ENCODE peak calls at places on chromosomes 13 and 19, in ten cellular contexts. One of them, this sample, is unnamed.

GRCh38 chr13:29499766-29500165 is 95.7 kb downstream of the SLC7A1 start:
- DNase-seq in nucleus accumbens: no peak
- DNase-seq in activated CD4-positive, CD25-positive, alpha-beta regulatory T cell treated with anti-CD3 and anti-CD28 coated beads, Interleukin-2, amount 50 U/mL, for 16 hours: no peak
- DNase-seq in activated naive CD8-positive, alpha-beta T cell treated with anti-CD3 and anti-CD28 coated beads, Interleukin-2, amount 50 U/mL, for 24 hours: no peak
- DNase-seq in adipocyte: no peak
- DNase-seq in GM23338: no peak
- DNase-seq in stimulated activated effector memory CD8-positive, alpha-beta T cell treated with anti-CD3 and anti-CD28 coated beads, Interleukin-12 subunit alpha, Interleukin-12 subunit beta, amount 100 ng/mL, for 72 hours: no peak
- DNase-seq in GM13977: no peak
- DNase-seq in stimulated activated CD4-positive, alpha-beta T cell treated with anti-CD3 and anti-CD28 coated beads, Interleukin-15, amount 100 ng/mL, for 24 hours: no peak
- DNase-seq in ureter: no peak
- DNase-seq in this sample: no peak

GRCh38 chr13:113929628-113930615 is 44.0 kb downstream of the C13orf46 start:
- DNase-seq in nucleus accumbens: no peak
- DNase-seq in activated CD4-positive, CD25-positive, alpha-beta regulatory T cell treated with anti-CD3 and anti-CD28 coated beads, Interleukin-2, amount 50 U/mL, for 16 hours: no peak
- DNase-seq in activated naive CD8-positive, alpha-beta T cell treated with anti-CD3 and anti-CD28 coated beads, Interleukin-2, amount 50 U/mL, for 24 hours: no peak
- DNase-seq in adipocyte: no peak
- DNase-seq in GM23338: peak
- DNase-seq in stimulated activated effector memory CD8-positive, alpha-beta T cell treated with anti-CD3 and anti-CD28 coated beads, Interleukin-12 subunit alpha, Interleukin-12 subunit beta, amount 100 ng/mL, for 72 hours: no peak
- DNase-seq in GM13977: no peak
- DNase-seq in stimulated activated CD4-positive, alpha-beta T cell treated with anti-CD3 and anti-CD28 coated beads, Interleukin-15, amount 100 ng/mL, for 24 hours: no peak
- DNase-seq in ureter: peak
- DNase-seq in this sample: no peak

GRCh38 chr13:75347457-75347856 is 134.5 kb downstream of the TBC1D4 start:
- DNase-seq in nucleus accumbens: no peak
- DNase-seq in activated CD4-positive, CD25-positive, alpha-beta regulatory T cell treated with anti-CD3 and anti-CD28 coated beads, Interleukin-2, amount 50 U/mL, for 16 hours: no peak
- DNase-seq in activated naive CD8-positive, alpha-beta T cell treated with anti-CD3 and anti-CD28 coated beads, Interleukin-2, amount 50 U/mL, for 24 hours: no peak
- DNase-seq in adipocyte: no peak
- DNase-seq in GM23338: no peak
- DNase-seq in stimulated activated effector memory CD8-positive, alpha-beta T cell treated with anti-CD3 and anti-CD28 coated beads, Interleukin-12 subunit alpha, Interleukin-12 subunit beta, amount 100 ng/mL, for 72 hours: no peak
- DNase-seq in GM13977: no peak
- DNase-seq in stimulated activated CD4-positive, alpha-beta T cell treated with anti-CD3 and anti-CD28 coated beads, Interleukin-15, amount 100 ng/mL, for 24 hours: no peak
- DNase-seq in ureter: no peak
- DNase-seq in this sample: no peak

GRCh38 chr13:83286737-83287136 is 595.5 kb downstream of the SLITRK1 start:
- DNase-seq in nucleus accumbens: no peak
- DNase-seq in activated CD4-positive, CD25-positive, alpha-beta regulatory T cell treated with anti-CD3 and anti-CD28 coated beads, Interleukin-2, amount 50 U/mL, for 16 hours: no peak
- DNase-seq in activated naive CD8-positive, alpha-beta T cell treated with anti-CD3 and anti-CD28 coated beads, Interleukin-2, amount 50 U/mL, for 24 hours: no peak
- DNase-seq in adipocyte: no peak
- DNase-seq in GM23338: no peak
- DNase-seq in stimulated activated effector memory CD8-positive, alpha-beta T cell treated with anti-CD3 and anti-CD28 coated beads, Interleukin-12 subunit alpha, Interleukin-12 subunit beta, amount 100 ng/mL, for 72 hours: no peak
- DNase-seq in GM13977: no peak
- DNase-seq in stimulated activated CD4-positive, alpha-beta T cell treated with anti-CD3 and anti-CD28 coated beads, Interleukin-15, amount 100 ng/mL, for 24 hours: no peak
- DNase-seq in ureter: no peak
- DNase-seq in this sample: no peak

GRCh38 chr19:12244370-12244769 is 50.3 kb downstream of the ZNF44 start:
- DNase-seq in nucleus accumbens: no peak
- DNase-seq in activated CD4-positive, CD25-positive, alpha-beta regulatory T cell treated with anti-CD3 and anti-CD28 coated beads, Interleukin-2, amount 50 U/mL, for 16 hours: no peak
- DNase-seq in activated naive CD8-positive, alpha-beta T cell treated with anti-CD3 and anti-CD28 coated beads, Interleukin-2, amount 50 U/mL, for 24 hours: no peak
- DNase-seq in adipocyte: no peak
- DNase-seq in GM23338: peak
- DNase-seq in stimulated activated effector memory CD8-positive, alpha-beta T cell treated with anti-CD3 and anti-CD28 coated beads, Interleukin-12 subunit alpha, Interleukin-12 subunit beta, amount 100 ng/mL, for 72 hours: no peak
- DNase-seq in GM13977: no peak
- DNase-seq in stimulated activated CD4-positive, alpha-beta T cell treated with anti-CD3 and anti-CD28 coated beads, Interleukin-15, amount 100 ng/mL, for 24 hours: no peak
- DNase-seq in ureter: no peak
- DNase-seq in this sample: no peak

GRCh38 chr13:70249332-70250064 is 141.2 kb upstream of the KLHL1 start:
- DNase-seq in nucleus accumbens: no peak
- DNase-seq in activated CD4-positive, CD25-positive, alpha-beta regulatory T cell treated with anti-CD3 and anti-CD28 coated beads, Interleukin-2, amount 50 U/mL, for 16 hours: no peak
- DNase-seq in activated naive CD8-positive, alpha-beta T cell treated with anti-CD3 and anti-CD28 coated beads, Interleukin-2, amount 50 U/mL, for 24 hours: no peak
- DNase-seq in adipocyte: no peak
- DNase-seq in GM23338: peak
- DNase-seq in stimulated activated effector memory CD8-positive, alpha-beta T cell treated with anti-CD3 and anti-CD28 coated beads, Interleukin-12 subunit alpha, Interleukin-12 subunit beta, amount 100 ng/mL, for 72 hours: no peak
- DNase-seq in GM13977: no peak
- DNase-seq in stimulated activated CD4-positive, alpha-beta T cell treated with anti-CD3 and anti-CD28 coated beads, Interleukin-15, amount 100 ng/mL, for 24 hours: no peak
- DNase-seq in ureter: no peak
- DNase-seq in this sample: no peak

GRCh38 chr13:98103531-98103930 is 39.4 kb upstream of the FARP1 start:
- DNase-seq in nucleus accumbens: no peak
- DNase-seq in activated CD4-positive, CD25-positive, alpha-beta regulatory T cell treated with anti-CD3 and anti-CD28 coated beads, Interleukin-2, amount 50 U/mL, for 16 hours: no peak
- DNase-seq in activated naive CD8-positive, alpha-beta T cell treated with anti-CD3 and anti-CD28 coated beads, Interleukin-2, amount 50 U/mL, for 24 hours: no peak
- DNase-seq in adipocyte: no peak
- DNase-seq in GM23338: no peak
- DNase-seq in stimulated activated effector memory CD8-positive, alpha-beta T cell treated with anti-CD3 and anti-CD28 coated beads, Interleukin-12 subunit alpha, Interleukin-12 subunit beta, amount 100 ng/mL, for 72 hours: no peak
- DNase-seq in GM13977: no peak
- DNase-seq in stimulated activated CD4-positive, alpha-beta T cell treated with anti-CD3 and anti-CD28 coated beads, Interleukin-15, amount 100 ng/mL, for 24 hours: no peak
- DNase-seq in ureter: no peak
- DNase-seq in this sample: no peak

GRCh38 chr13:30863796-30864195 is 42.3 kb upstream of the MEDAG start:
- DNase-seq in nucleus accumbens: no peak
- DNase-seq in activated CD4-positive, CD25-positive, alpha-beta regulatory T cell treated with anti-CD3 and anti-CD28 coated beads, Interleukin-2, amount 50 U/mL, for 16 hours: no peak
- DNase-seq in activated naive CD8-positive, alpha-beta T cell treated with anti-CD3 and anti-CD28 coated beads, Interleukin-2, amount 50 U/mL, for 24 hours: no peak
- DNase-seq in adipocyte: no peak
- DNase-seq in GM23338: peak
- DNase-seq in stimulated activated effector memory CD8-positive, alpha-beta T cell treated with anti-CD3 and anti-CD28 coated beads, Interleukin-12 subunit alpha, Interleukin-12 subunit beta, amount 100 ng/mL, for 72 hours: no peak
- DNase-seq in GM13977: no peak
- DNase-seq in stimulated activated CD4-positive, alpha-beta T cell treated with anti-CD3 and anti-CD28 coated beads, Interleukin-15, amount 100 ng/mL, for 24 hours: no peak
- DNase-seq in ureter: no peak
- DNase-seq in this sample: no peak

GRCh38 chr13:73212482-73212881 is 153.7 kb downstream of the KLF5 start:
- DNase-seq in nucleus accumbens: no peak
- DNase-seq in activated CD4-positive, CD25-positive, alpha-beta regulatory T cell treated with anti-CD3 and anti-CD28 coated beads, Interleukin-2, amount 50 U/mL, for 16 hours: no peak
- DNase-seq in activated naive CD8-positive, alpha-beta T cell treated with anti-CD3 and anti-CD28 coated beads, Interleukin-2, amount 50 U/mL, for 24 hours: no peak
- DNase-seq in adipocyte: no peak
- DNase-seq in GM23338: no peak
- DNase-seq in stimulated activated effector memory CD8-positive, alpha-beta T cell treated with anti-CD3 and anti-CD28 coated beads, Interleukin-12 subunit alpha, Interleukin-12 subunit beta, amount 100 ng/mL, for 72 hours: no peak
- DNase-seq in GM13977: no peak
- DNase-seq in stimulated activated CD4-positive, alpha-beta T cell treated with anti-CD3 and anti-CD28 coated beads, Interleukin-15, amount 100 ng/mL, for 24 hours: no peak
- DNase-seq in ureter: no peak
- DNase-seq in this sample: no peak

GRCh38 chr13:110183925-110184324 is 123.0 kb downstream of the COL4A1 start:
- DNase-seq in nucleus accumbens: no peak
- DNase-seq in activated CD4-positive, CD25-positive, alpha-beta regulatory T cell treated with anti-CD3 and anti-CD28 coated beads, Interleukin-2, amount 50 U/mL, for 16 hours: no peak
- DNase-seq in activated naive CD8-positive, alpha-beta T cell treated with anti-CD3 and anti-CD28 coated beads, Interleukin-2, amount 50 U/mL, for 24 hours: no peak
- DNase-seq in adipocyte: no peak
- DNase-seq in GM23338: no peak
- DNase-seq in stimulated activated effector memory CD8-positive, alpha-beta T cell treated with anti-CD3 and anti-CD28 coated beads, Interleukin-12 subunit alpha, Interleukin-12 subunit beta, amount 100 ng/mL, for 72 hours: no peak
- DNase-seq in GM13977: no peak
- DNase-seq in stimulated activated CD4-positive, alpha-beta T cell treated with anti-CD3 and anti-CD28 coated beads, Interleukin-15, amount 100 ng/mL, for 24 hours: no peak
- DNase-seq in ureter: no peak
- DNase-seq in this sample: no peak

GRCh38 chr13:21240586-21240985 is 64.1 kb downstream of the MRPL57 start:
- DNase-seq in nucleus accumbens: no peak
- DNase-seq in activated CD4-positive, CD25-positive, alpha-beta regulatory T cell treated with anti-CD3 and anti-CD28 coated beads, Interleukin-2, amount 50 U/mL, for 16 hours: no peak
- DNase-seq in activated naive CD8-positive, alpha-beta T cell treated with anti-CD3 and anti-CD28 coated beads, Interleukin-2, amount 50 U/mL, for 24 hours: no peak
- DNase-seq in adipocyte: peak
- DNase-seq in GM23338: no peak
- DNase-seq in stimulated activated effector memory CD8-positive, alpha-beta T cell treated with anti-CD3 and anti-CD28 coated beads, Interleukin-12 subunit alpha, Interleukin-12 subunit beta, amount 100 ng/mL, for 72 hours: no peak
- DNase-seq in GM13977: no peak
- DNase-seq in stimulated activated CD4-positive, alpha-beta T cell treated with anti-CD3 and anti-CD28 coated beads, Interleukin-15, amount 100 ng/mL, for 24 hours: no peak
- DNase-seq in ureter: no peak
- DNase-seq in this sample: no peak

GRCh38 chr13:33578786-33579185 is 239.2 kb upstream of the RFC3 start:
- DNase-seq in nucleus accumbens: no peak
- DNase-seq in activated CD4-positive, CD25-positive, alpha-beta regulatory T cell treated with anti-CD3 and anti-CD28 coated beads, Interleukin-2, amount 50 U/mL, for 16 hours: no peak
- DNase-seq in activated naive CD8-positive, alpha-beta T cell treated with anti-CD3 and anti-CD28 coated beads, Interleukin-2, amount 50 U/mL, for 24 hours: no peak
- DNase-seq in adipocyte: no peak
- DNase-seq in GM23338: no peak
- DNase-seq in stimulated activated effector memory CD8-positive, alpha-beta T cell treated with anti-CD3 and anti-CD28 coated beads, Interleukin-12 subunit alpha, Interleukin-12 subunit beta, amount 100 ng/mL, for 72 hours: no peak
- DNase-seq in GM13977: no peak
- DNase-seq in stimulated activated CD4-positive, alpha-beta T cell treated with anti-CD3 and anti-CD28 coated beads, Interleukin-15, amount 100 ng/mL, for 24 hours: no peak
- DNase-seq in ureter: no peak
- DNase-seq in this sample: no peak

GRCh38 chr19:53927745-53928144 is 18.7 kb downstream of the CACNG7 start:
- DNase-seq in nucleus accumbens: no peak
- DNase-seq in activated CD4-positive, CD25-positive, alpha-beta regulatory T cell treated with anti-CD3 and anti-CD28 coated beads, Interleukin-2, amount 50 U/mL, for 16 hours: no peak
- DNase-seq in activated naive CD8-positive, alpha-beta T cell treated with anti-CD3 and anti-CD28 coated beads, Interleukin-2, amount 50 U/mL, for 24 hours: peak
- DNase-seq in adipocyte: peak
- DNase-seq in GM23338: peak
- DNase-seq in stimulated activated effector memory CD8-positive, alpha-beta T cell treated with anti-CD3 and anti-CD28 coated beads, Interleukin-12 subunit alpha, Interleukin-12 subunit beta, amount 100 ng/mL, for 72 hours: no peak
- DNase-seq in GM13977: no peak
- DNase-seq in stimulated activated CD4-positive, alpha-beta T cell treated with anti-CD3 and anti-CD28 coated beads, Interleukin-15, amount 100 ng/mL, for 24 hours: peak
- DNase-seq in ureter: no peak
- DNase-seq in this sample: peak

GRCh38 chr13:100526299-100527030 is 62.1 kb downstream of the GGACT start:
- DNase-seq in nucleus accumbens: no peak
- DNase-seq in activated CD4-positive, CD25-positive, alpha-beta regulatory T cell treated with anti-CD3 and anti-CD28 coated beads, Interleukin-2, amount 50 U/mL, for 16 hours: no peak
- DNase-seq in activated naive CD8-positive, alpha-beta T cell treated with anti-CD3 and anti-CD28 coated beads, Interleukin-2, amount 50 U/mL, for 24 hours: no peak
- DNase-seq in adipocyte: no peak
- DNase-seq in GM23338: peak
- DNase-seq in stimulated activated effector memory CD8-positive, alpha-beta T cell treated with anti-CD3 and anti-CD28 coated beads, Interleukin-12 subunit alpha, Interleukin-12 subunit beta, amount 100 ng/mL, for 72 hours: no peak
- DNase-seq in GM13977: no peak
- DNase-seq in stimulated activated CD4-positive, alpha-beta T cell treated with anti-CD3 and anti-CD28 coated beads, Interleukin-15, amount 100 ng/mL, for 24 hours: no peak
- DNase-seq in ureter: no peak
- DNase-seq in this sample: no peak

GRCh38 chr19:44451687-44452086 is 3.4 kb upstream of the ZNF229 start:
- DNase-seq in nucleus accumbens: no peak
- DNase-seq in activated CD4-positive, CD25-positive, alpha-beta regulatory T cell treated with anti-CD3 and anti-CD28 coated beads, Interleukin-2, amount 50 U/mL, for 16 hours: no peak
- DNase-seq in activated naive CD8-positive, alpha-beta T cell treated with anti-CD3 and anti-CD28 coated beads, Interleukin-2, amount 50 U/mL, for 24 hours: no peak
- DNase-seq in adipocyte: no peak
- DNase-seq in GM23338: no peak
- DNase-seq in stimulated activated effector memory CD8-positive, alpha-beta T cell treated with anti-CD3 and anti-CD28 coated beads, Interleukin-12 subunit alpha, Interleukin-12 subunit beta, amount 100 ng/mL, for 72 hours: no peak
- DNase-seq in GM13977: no peak
- DNase-seq in stimulated activated CD4-positive, alpha-beta T cell treated with anti-CD3 and anti-CD28 coated beads, Interleukin-15, amount 100 ng/mL, for 24 hours: no peak
- DNase-seq in ureter: no peak
- DNase-seq in this sample: no peak

GRCh38 chr13:97344250-97345175 is 89.5 kb upstream of the RAP2A start:
- DNase-seq in nucleus accumbens: no peak
- DNase-seq in activated CD4-positive, CD25-positive, alpha-beta regulatory T cell treated with anti-CD3 and anti-CD28 coated beads, Interleukin-2, amount 50 U/mL, for 16 hours: no peak
- DNase-seq in activated naive CD8-positive, alpha-beta T cell treated with anti-CD3 and anti-CD28 coated beads, Interleukin-2, amount 50 U/mL, for 24 hours: peak
- DNase-seq in adipocyte: peak
- DNase-seq in GM23338: peak
- DNase-seq in stimulated activated effector memory CD8-positive, alpha-beta T cell treated with anti-CD3 and anti-CD28 coated beads, Interleukin-12 subunit alpha, Interleukin-12 subunit beta, amount 100 ng/mL, for 72 hours: peak
- DNase-seq in GM13977: peak
- DNase-seq in stimulated activated CD4-positive, alpha-beta T cell treated with anti-CD3 and anti-CD28 coated beads, Interleukin-15, amount 100 ng/mL, for 24 hours: peak
- DNase-seq in ureter: no peak
- DNase-seq in this sample: peak